ENCODE peak calls at places on chromosome 13, in four cellular contexts. P, C, H and T are unnamed samples.

GRCh38 chr13:74575729-74576125 is 441.5 kb upstream of the KLF12 start:
- DNase-seq in P (peak; percentile 36), C (peak; percentile 78), H (peak; percentile 50), T (peak; percentile 28)

GRCh38 chr13:30292325-30292724 is 15.0 kb downstream of the KATNAL1 start:
- DNase-seq in P (no peak), C (no peak), H (no peak), T (no peak)

GRCh38 chr13:98492335-98493034 is 84.4 kb downstream of the STK24 start:
- DNase-seq in P (no peak), C (no peak), H (no peak), T (no peak)

GRCh38 chr13:33075996-33076395 is 59.8 kb downstream of the KL start:
- DNase-seq in P (no peak), C (no peak), H (no peak), T (no peak)

GRCh38 chr13:68927387-68928026 is 1180.1 kb upstream of the ATXN8OS start:
- DNase-seq in P (no peak), C (no peak), H (no peak), T (peak; percentile 6)

GRCh38 chr13:106129273-106129672 is 406.2 kb downstream of the EFNB2 start:
- DNase-seq in P (no peak), C (no peak), H (no peak), T (no peak)

GRCh38 chr13:98307392-98307743 is 130.3 kb upstream of the RNF113B start:
- DNase-seq in P (no peak), C (no peak), H (no peak), T (no peak)

GRCh38 chr13:106836186-106836802 is 268.4 kb upstream of the ARGLU1 start:
- DNase-seq in P (no peak), C (no peak), H (no peak), T (no peak)

GRCh38 chr13:32019612-32020233 is 11.9 kb upstream of the FRY start:
- DNase-seq in P (peak; percentile 67), C (no peak), H (no peak), T (peak; percentile 25)

GRCh38 chr13:75691183-75691582 is 55.1 kb downstream of the LMO7 start:
- DNase-seq in P (no peak), C (no peak), H (no peak), T (no peak)

GRCh38 chr13:90430127-90430526 is 917.4 kb upstream of the MIR17HG start:
- DNase-seq in P (no peak), C (no peak), H (no peak), T (no peak)

GRCh38 chr13:98548230-98548629 is 28.7 kb downstream of the STK24 start:
- DNase-seq in P (no peak), C (no peak), H (no peak), T (no peak)

GRCh38 chr13:52850396-52851152 is 2.1 kb upstream of the PCDH8 start:
- DNase-seq in P (peak; percentile 54), C (peak; percentile 94), H (peak; percentile 63), T (peak; percentile 73)

GRCh38 chr13:61654501-61654900 is 238.9 kb upstream of the PCDH20 start:
- DNase-seq in P (no peak), C (no peak), H (no peak), T (no peak)

GRCh38 chr13:30442854-30443379 is 20.6 kb downstream of the UBE2L5 start:
- DNase-seq in P (no peak), C (no peak), H (no peak), T (no peak)

GRCh38 chr13:24693862-24694471 is 13.8 kb downstream of the ATP12A start:
- DNase-seq in P (peak; percentile 32), C (peak; percentile 75), H (peak; percentile 46), T (peak; percentile 36)

GRCh38 chr13:96968027-96968426 is 26.2 kb downstream of the OXGR1 start:
- DNase-seq in P (no peak), C (no peak), H (no peak), T (no peak)

GRCh38 chr13:44734204-44734707 is 158.1 kb upstream of the TSC22D1 start:
- DNase-seq in P (no peak), C (no peak), H (peak; percentile 91), T (no peak)

GRCh38 chr13:74290324-74290773 is 156.1 kb upstream of the KLF12 start:
- DNase-seq in P (no peak), C (no peak), H (no peak), T (peak; percentile 9)

GRCh38 chr13:51643114-51643881 is 59.0 kb downstream of the WDFY2 start:
- DNase-seq in P (no peak), C (no peak), H (no peak), T (no peak)

GRCh38 chr13:47869780-47870179 is 131.3 kb downstream of the SUCLA2 start:
- DNase-seq in P (no peak), C (no peak), H (no peak), T (no peak)

GRCh38 chr13:27967736-27968315 is 1.3 kb downstream of the CDX2 start:
- DNase-seq in P (no peak), C (no peak), H (peak; percentile 24), T (no peak)

GRCh38 chr13:54373211-54373610 is 1344.6 kb downstream of the OLFM4 start:
- DNase-seq in P (no peak), C (no peak), H (no peak), T (no peak)

GRCh38 chr13:99484405-99484981 is 16.8 kb upstream of the TM9SF2 start:
- DNase-seq in P (no peak), C (no peak), H (no peak), T (no peak)

GRCh38 chr13:94332360-94333040 is 147.0 kb downstream of the DCT start:
- DNase-seq in P (no peak), C (no peak), H (no peak), T (no peak)

GRCh38 chr13:36919206-36919832 is 719 bp downstream of the SMAD9 start:
- DNase-seq in P (peak; percentile 40), C (peak; percentile 67), H (peak; percentile 39), T (peak; percentile 28)

GRCh38 chr13:79295906-79296564 is 110.0 kb downstream of the RBM26 start:
- DNase-seq in P (no peak), C (no peak), H (peak; percentile 39), T (no peak)

GRCh38 chr13:95296326-95296939 is 4.8 kb downstream of the ABCC4 start:
- DNase-seq in P (no peak), C (peak; percentile 85), H (peak; percentile 72), T (peak; percentile 66)

GRCh38 chr13:29539866-29540265 is 55.6 kb downstream of the SLC7A1 start:
- DNase-seq in P (no peak), C (no peak), H (no peak), T (no peak)

GRCh38 chr13:98246538-98247172 is 69.6 kb upstream of the RNF113B start:
- DNase-seq in P (no peak), C (no peak), H (no peak), T (no peak)

GRCh38 chr13:100274942-100275506 is 186.1 kb downstream of the PCCA start:
- DNase-seq in P (no peak), C (no peak), H (no peak), T (no peak)

GRCh38 chr13:41356788-41357187 is 45.7 kb downstream of the NAA16 start:
- DNase-seq in P (no peak), C (no peak), H (no peak), T (no peak)

GRCh38 chr13:49373699-49374098 is 70.2 kb downstream of the CAB39L start:
- DNase-seq in P (no peak), C (no peak), H (no peak), T (no peak)

GRCh38 chr13:49374585-49375290 is 69.1 kb downstream of the CAB39L start:
- DNase-seq in P (no peak), C (no peak), H (no peak), T (no peak)

GRCh38 chr13:49370390-49370789 is 73.5 kb downstream of the CAB39L start:
- DNase-seq in P (no peak), C (no peak), H (no peak), T (no peak)

GRCh38 chr13:49369876-49370275 is 74.0 kb downstream of the CAB39L start:
- DNase-seq in P (no peak), C (no peak), H (no peak), T (no peak)

GRCh38 chr13:49371943-49372636 is 71.8 kb downstream of the CAB39L start:
- DNase-seq in P (no peak), C (no peak), H (no peak), T (no peak)
- TF ChIP-seq EP300 in P (no peak), C (no peak), H (no peak), T (no peak)

DNA sequence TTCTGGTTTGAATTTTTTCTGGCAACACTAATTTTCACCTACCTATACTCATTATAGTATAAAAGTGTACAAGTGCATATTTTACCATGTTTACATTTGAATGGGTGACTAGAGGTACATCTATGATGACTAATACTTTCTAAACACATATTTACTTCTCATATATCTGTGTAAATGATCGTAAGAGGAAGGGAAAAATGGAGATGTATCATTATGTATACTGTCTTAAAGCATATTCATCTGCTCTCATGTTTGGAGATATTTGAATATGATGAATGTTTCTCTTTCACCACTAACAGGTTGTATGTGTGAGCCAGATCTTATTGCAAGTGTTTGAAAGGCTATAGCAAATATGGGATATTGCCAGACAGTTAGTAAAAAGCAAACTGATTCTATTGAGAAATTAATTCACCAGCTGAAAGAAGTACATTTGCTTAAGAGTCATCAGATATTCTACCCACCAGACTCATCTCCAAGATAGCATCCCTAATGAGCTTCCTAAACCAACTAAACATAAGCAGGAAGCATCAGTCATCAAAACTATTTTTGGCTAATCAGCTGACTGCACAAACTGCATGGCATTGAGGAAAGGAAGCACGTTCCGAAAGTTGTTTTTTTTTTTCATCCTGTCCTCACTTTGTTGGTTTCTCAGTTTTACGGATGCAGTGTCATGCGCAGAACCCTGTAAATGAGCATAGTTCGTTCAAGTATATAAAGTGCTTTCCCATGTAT is 738.2 kb downstream of the GPC5 start:
- DNase-seq in P (no peak), C (no peak), H (no peak), T (no peak)
- H3K27ac ChIP-seq in P (no peak overlapping the region), C (no peak overlapping the region), H (no peak overlapping the region), T (no peak overlapping the region)

GRCh38 chr13:110705826-110706569 is at the start of gene CARS2:
- DNase-seq in P (peak; percentile 81), C (peak; percentile 87), H (peak; percentile 98), T (peak; percentile 98)
- TF ChIP-seq POLR2A in P (peak; percentile 20), C (no peak), H (no peak), T (peak; percentile 63)

DNA sequence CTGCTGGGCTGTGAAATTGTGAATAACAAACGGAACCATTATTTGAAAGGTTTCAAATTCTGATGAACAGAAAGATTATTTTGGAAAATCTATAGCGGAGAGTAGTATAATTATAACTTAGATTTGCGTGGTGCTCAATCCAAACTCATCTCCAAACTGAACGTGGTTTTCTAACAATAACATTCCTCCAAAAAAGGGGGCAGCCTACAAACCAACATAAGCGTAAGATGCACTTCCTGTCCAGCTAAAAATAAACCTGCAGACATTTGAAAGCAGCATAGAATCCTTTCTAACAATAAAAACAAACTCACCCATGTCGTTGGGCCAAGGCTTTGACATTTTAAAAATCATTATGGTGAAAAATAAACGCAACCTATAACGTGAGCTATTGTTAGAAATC is 178.4 kb downstream of the COL4A1 start:
- DNase-seq in P (no peak), C (no peak), H (no peak), T (no peak)
- TF ChIP-seq EP300 in P (no peak), C (no peak), H (no peak), T (no peak)